ENCODE peak calls at places on chromosomes 2 and 18, in eight cellular contexts. One of them, this sample, is unnamed.

GRCh38 chr2:42808301-42808700 is 15.9 kb upstream of the HAAO start:
- DNase-seq in RWPE1: no peak
- DNase-seq in CD8-positive, alpha-beta T cell: no peak
- DNase-seq in Peyer's patch: no peak
- DNase-seq in T-helper 1 cell: no peak
- DNase-seq in T follicular helper cell: no peak
- DNase-seq in stimulated activated CD4-positive, alpha-beta T cell treated with anti-CD3 and anti-CD28 coated beads, Interleukin-12 subunit alpha, Interleukin-12 subunit beta, amount 100 ng/mL, for 4 hours: no peak
- DNase-seq in stromal cell of bone marrow: no peak
- DNase-seq in this sample: no peak

GRCh38 chr2:84741182-84741822 is 139.6 kb downstream of the TRABD2A start:
- DNase-seq in RWPE1: no peak
- DNase-seq in CD8-positive, alpha-beta T cell: peak; percentile 41
- DNase-seq in Peyer's patch: peak; percentile 21
- DNase-seq in T-helper 1 cell: peak; percentile 73
- DNase-seq in T follicular helper cell: peak; percentile 8
- DNase-seq in stimulated activated CD4-positive, alpha-beta T cell treated with anti-CD3 and anti-CD28 coated beads, Interleukin-12 subunit alpha, Interleukin-12 subunit beta, amount 100 ng/mL, for 4 hours: peak; percentile 6
- DNase-seq in stromal cell of bone marrow: no peak
- DNase-seq in this sample: peak; percentile 16

GRCh38 chr2:119958642-119959268 is 54.1 kb upstream of the EPB41L5 start:
- DNase-seq in RWPE1: no peak
- DNase-seq in CD8-positive, alpha-beta T cell: no peak
- DNase-seq in Peyer's patch: no peak
- DNase-seq in T-helper 1 cell: no peak
- DNase-seq in T follicular helper cell: no peak
- DNase-seq in stimulated activated CD4-positive, alpha-beta T cell treated with anti-CD3 and anti-CD28 coated beads, Interleukin-12 subunit alpha, Interleukin-12 subunit beta, amount 100 ng/mL, for 4 hours: no peak
- DNase-seq in stromal cell of bone marrow: no peak
- DNase-seq in this sample: no peak

GRCh38 chr2:136765256-136765735 is at the start of gene THSD7B:
- DNase-seq in RWPE1: no peak
- DNase-seq in CD8-positive, alpha-beta T cell: no peak
- DNase-seq in Peyer's patch: no peak
- DNase-seq in T-helper 1 cell: no peak
- DNase-seq in T follicular helper cell: no peak
- DNase-seq in stimulated activated CD4-positive, alpha-beta T cell treated with anti-CD3 and anti-CD28 coated beads, Interleukin-12 subunit alpha, Interleukin-12 subunit beta, amount 100 ng/mL, for 4 hours: no peak
- DNase-seq in stromal cell of bone marrow: no peak
- DNase-seq in this sample: no peak

GRCh38 chr2:9707008-9707407 is 76.2 kb upstream of the YWHAQ start:
- DNase-seq in RWPE1: no peak
- DNase-seq in CD8-positive, alpha-beta T cell: no peak
- DNase-seq in Peyer's patch: no peak
- DNase-seq in T-helper 1 cell: no peak
- DNase-seq in T follicular helper cell: no peak
- DNase-seq in stimulated activated CD4-positive, alpha-beta T cell treated with anti-CD3 and anti-CD28 coated beads, Interleukin-12 subunit alpha, Interleukin-12 subunit beta, amount 100 ng/mL, for 4 hours: no peak
- DNase-seq in stromal cell of bone marrow: no peak
- DNase-seq in this sample: no peak

GRCh38 chr2:191845248-191845715 is 1.6 kb downstream of the CAVIN2 start:
- DNase-seq in RWPE1: peak; percentile 31
- DNase-seq in CD8-positive, alpha-beta T cell: no peak
- DNase-seq in Peyer's patch: no peak
- DNase-seq in T-helper 1 cell: no peak
- DNase-seq in T follicular helper cell: no peak
- DNase-seq in stimulated activated CD4-positive, alpha-beta T cell treated with anti-CD3 and anti-CD28 coated beads, Interleukin-12 subunit alpha, Interleukin-12 subunit beta, amount 100 ng/mL, for 4 hours: no peak
- DNase-seq in stromal cell of bone marrow: no peak
- DNase-seq in this sample: no peak

GRCh38 chr2:214987261-214987660 is 151.2 kb downstream of the ABCA12 start:
- DNase-seq in RWPE1: no peak
- DNase-seq in CD8-positive, alpha-beta T cell: no peak
- DNase-seq in Peyer's patch: no peak
- DNase-seq in T-helper 1 cell: no peak
- DNase-seq in T follicular helper cell: no peak
- DNase-seq in stimulated activated CD4-positive, alpha-beta T cell treated with anti-CD3 and anti-CD28 coated beads, Interleukin-12 subunit alpha, Interleukin-12 subunit beta, amount 100 ng/mL, for 4 hours: no peak
- DNase-seq in stromal cell of bone marrow: no peak
- DNase-seq in this sample: no peak

GRCh38 chr2:100831158-100831715 is 11.3 kb downstream of the NPAS2 start:
- DNase-seq in RWPE1: no peak
- DNase-seq in CD8-positive, alpha-beta T cell: no peak
- DNase-seq in Peyer's patch: no peak
- DNase-seq in T-helper 1 cell: no peak
- DNase-seq in T follicular helper cell: no peak
- DNase-seq in stimulated activated CD4-positive, alpha-beta T cell treated with anti-CD3 and anti-CD28 coated beads, Interleukin-12 subunit alpha, Interleukin-12 subunit beta, amount 100 ng/mL, for 4 hours: no peak
- DNase-seq in stromal cell of bone marrow: no peak
- DNase-seq in this sample: no peak

GRCh38 chr18:77052656-77053309 is 79.8 kb downstream of the MBP start:
- DNase-seq in RWPE1: no peak
- DNase-seq in CD8-positive, alpha-beta T cell: no peak
- DNase-seq in Peyer's patch: peak; percentile 79
- DNase-seq in T-helper 1 cell: no peak
- DNase-seq in T follicular helper cell: no peak
- DNase-seq in stimulated activated CD4-positive, alpha-beta T cell treated with anti-CD3 and anti-CD28 coated beads, Interleukin-12 subunit alpha, Interleukin-12 subunit beta, amount 100 ng/mL, for 4 hours: no peak
- DNase-seq in stromal cell of bone marrow: no peak
- DNase-seq in this sample: no peak

This sample was measured in GM19239.